ENCODE peak calls at places on chromosomes 12 and 14, in ten cellular contexts. A is nephron progenitor cell, R is dorsolateral prefrontal cortex, O is neural progenitor cell, W is lung, M is DND-41, Y is WERI-Rb-1, K is heart right ventricle, E is coronary artery, P is heart left ventricle. F is an unnamed sample.

GRCh38 chr14:88426271-88426670 is 40.8 kb downstream of the SPATA7 start:
- DNase-seq in A (no peak), R (peak; percentile 12), O (peak; percentile 7), W (no peak), M (no peak), Y (no peak), K (no peak), E (no peak), P (peak; percentile 34), F (no peak)

GRCh38 chr12:58174316-58174715 is 232.9 kb downstream of the ATP23 start:
- DNase-seq in A (no peak), R (no peak), O (no peak), W (no peak), M (no peak), Y (no peak), K (no peak), E (no peak), P (no peak), F (no peak)

GRCh38 chr14:99755629-99756603 is 37.3 kb upstream of the EML1 start:
- DNase-seq in A (no peak), R (no peak), O (no peak), W (peak; percentile 72), M (no peak), Y (no peak), K (peak; percentile 83), E (peak; percentile 92), P (peak; percentile 91), F (peak; percentile 92)

GRCh38 chr12:122753213-122753571 is 568 bp downstream of the DENR start:
- DNase-seq in A (no peak), R (no peak), O (no peak), W (no peak), M (no peak), Y (no peak), K (no peak), E (no peak), P (no peak), F (no peak)

GRCh38 chr12:102539651-102540553 is 59.5 kb upstream of the IGF1 start:
- DNase-seq in A (peak; percentile 12), R (no peak), O (peak; percentile 21), W (no peak), M (no peak), Y (no peak), K (no peak), E (no peak), P (no peak), F (no peak)

GRCh38 chr14:50573862-50574261 is 13.9 kb downstream of the ATL1 start:
- DNase-seq in A (no peak), R (no peak), O (no peak), W (no peak), M (no peak), Y (no peak), K (no peak), E (no peak), P (no peak), F (no peak)

GRCh38 chr14:35261774-35262173 is 30.4 kb upstream of the PSMA6 start:
- DNase-seq in A (no peak), R (no peak), O (no peak), W (no peak), M (no peak), Y (no peak), K (no peak), E (no peak), P (no peak), F (no peak)

GRCh38 chr12:29732211-29732992 is 51.3 kb downstream of the TMTC1 start:
- DNase-seq in A (no peak), R (no peak), O (no peak), W (no peak), M (no peak), Y (no peak), K (no peak), E (no peak), P (no peak), F (no peak)

GRCh38 chr14:43145361-43145760 is 1361.7 kb downstream of the FSCB start:
- DNase-seq in A (no peak), R (no peak), O (no peak), W (no peak), M (no peak), Y (no peak), K (no peak), E (no peak), P (no peak), F (no peak)

GRCh38 chr14:72549026-72549425 is 344.9 kb downstream of the DPF3 start:
- DNase-seq in A (no peak), R (no peak), O (no peak), W (no peak), M (no peak), Y (no peak), K (no peak), E (no peak), P (no peak), F (no peak)

GRCh38 chr12:132124766-132125425 is 19.2 kb downstream of the DDX51 start:
- DNase-seq in A (no peak), R (no peak), O (no peak), W (no peak), M (no peak), Y (no peak), K (no peak), E (no peak), P (no peak), F (no peak)

GRCh38 chr14:89425931-89426330 is 8.9 kb upstream of the FOXN3 start:
- DNase-seq in A (no peak), R (no peak), O (no peak), W (no peak), M (no peak), Y (no peak), K (no peak), E (no peak), P (no peak), F (peak; percentile 67)

GRCh38 chr12:58584885-58585284 is 335.4 kb downstream of the LRIG3 start:
- DNase-seq in A (no peak), R (no peak), O (no peak), W (no peak), M (no peak), Y (no peak), K (peak; percentile 5), E (no peak), P (no peak), F (no peak)

GRCh38 chr12:119328111-119328510 is 6.4 kb upstream of the CCDC60 start:
- DNase-seq in A (peak; percentile 22), R (no peak), O (peak; percentile 63), W (no peak), M (peak; percentile 9), Y (peak; percentile 72), K (peak; percentile 42), E (no peak), P (no peak), F (no peak)

GRCh38 chr14:61588419-61588901 is 106.9 kb upstream of the HIF1A start:
- DNase-seq in A (no peak), R (no peak), O (no peak), W (no peak), M (no peak), Y (no peak), K (no peak), E (no peak), P (no peak), F (no peak)

GRCh38 chr12:34393086-34393820 is 371.0 kb downstream of the ALG10 start:
- DNase-seq in A (no peak), R (no peak), O (no peak), W (no peak), M (no peak), Y (peak; percentile 0), K (peak; percentile 1), E (peak; percentile 50), P (peak; percentile 50), F (peak; percentile 50)

GRCh38 chr14:106657460-106657859 is 1131.1 kb downstream of the TMEM121 start:
- DNase-seq in A (no peak), R (no peak), O (no peak), W (no peak), M (peak; percentile 92), Y (peak; percentile 21), K (no peak), E (no peak), P (no peak), F (no peak)

GRCh38 chr12:26319511-26319910 is 124.1 kb downstream of the SSPN start:
- DNase-seq in A (no peak), R (no peak), O (no peak), W (peak; percentile 36), M (no peak), Y (no peak), K (peak; percentile 55), E (no peak), P (peak; percentile 40), F (peak; percentile 62)

GRCh38 chr14:101960225-101960624 is 4.1 kb upstream of the DYNC1H1 start:
- DNase-seq in A (no peak), R (no peak), O (peak; percentile 51), W (no peak), M (peak; percentile 53), Y (no peak), K (no peak), E (no peak), P (no peak), F (no peak)
- TF ChIP-seq CTCF in A (peak; percentile 34), R (peak; percentile 28), O (peak; percentile 56), W (no peak), M (peak; percentile 47), Y (peak; percentile 57), K (peak; percentile 36), E (no peak), P (no peak), F (peak; percentile 50)

DNA sequence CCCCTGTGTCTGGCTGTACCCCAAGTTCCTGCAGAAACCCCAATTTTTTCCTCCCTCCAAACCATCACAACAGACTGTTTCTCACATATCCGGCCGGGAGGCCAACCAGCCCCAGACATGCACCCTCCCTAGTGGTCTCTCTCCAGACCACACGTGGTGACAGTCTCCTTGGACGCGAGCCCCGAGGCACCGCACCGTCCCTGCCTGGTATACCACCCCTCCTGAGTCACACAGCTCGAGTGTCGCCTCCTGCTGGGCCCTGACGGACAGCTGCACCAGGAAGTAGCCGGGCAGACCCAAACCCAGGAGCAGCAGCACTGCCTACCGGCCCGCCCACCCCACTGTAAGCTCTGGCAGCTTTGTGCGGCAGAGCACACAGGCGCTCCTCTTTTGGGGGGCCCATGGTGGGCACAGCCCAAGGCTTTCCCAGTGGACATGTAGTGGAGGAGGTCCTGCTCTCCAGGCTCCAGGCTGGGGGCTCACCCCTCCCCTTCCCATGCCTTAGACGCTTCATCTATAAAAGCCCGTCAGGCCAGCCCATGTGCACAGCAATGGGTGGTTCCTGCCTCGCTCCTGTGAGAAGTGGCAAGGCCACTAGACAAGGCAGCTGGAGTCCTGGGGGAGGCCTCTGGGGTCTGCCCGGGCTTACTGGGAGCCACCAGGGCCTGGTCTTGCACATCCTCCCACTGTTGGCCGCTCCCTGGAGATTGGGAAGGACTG is 97.5 kb downstream of the RFLNA start:
- DNase-seq in A (peak; percentile 34), R (no peak), O (peak; percentile 55), W (no peak), M (no peak), Y (peak; percentile 44), K (no peak), E (no peak), P (no peak), F (peak; percentile 87)
- TF ChIP-seq CTCF in A (peak; percentile 15), R (peak; percentile 20), O (no peak), W (no peak), M (peak; percentile 18), Y (peak; percentile 18), K (peak; percentile 26), E (no peak), P (peak; percentile 9), F (no peak)

GRCh38 chr14:90760591-90761316 is 55.5 kb downstream of the TTC7B start:
- DNase-seq in A (no peak), R (no peak), O (peak; percentile 62), W (no peak), M (no peak), Y (peak; percentile 36), K (no peak), E (no peak), P (no peak), F (peak; percentile 47)
- TF ChIP-seq CTCF in A (peak; percentile 58), R (peak; percentile 63), O (peak; percentile 76), W (peak; percentile 9), M (peak; percentile 58), Y (peak; percentile 72), K (peak; percentile 56), E (no peak), P (peak; percentile 39), F (peak; percentile 29)

GRCh38 chr12:104733717-104734175 is 224.3 kb downstream of the SLC41A2 start:
- DNase-seq in A (no peak), R (no peak), O (peak; percentile 51), W (no peak), M (peak; percentile 53), Y (peak; percentile 45), K (no peak), E (no peak), P (no peak), F (no peak)
- TF ChIP-seq CTCF in A (no peak), R (no peak), O (peak; percentile 41), W (no peak), M (peak; percentile 56), Y (peak; percentile 54), K (peak; percentile 27), E (no peak), P (no peak), F (peak; percentile 14)

F was measured in right atrium auricular region.